ENCODE peak calls at places on chromosome 3, in six cellular contexts. F is retina, D is EL, A is AG10803, T is RKO, X is osteocyte. V is an unnamed sample.

GRCh38 chr3:53030864-53031445 is 14.9 kb downstream of the SFMBT1 start:
- DNase-seq in F (no peak), D (no peak), A (no peak), T (no peak), X (no peak), V (no peak)

GRCh38 chr3:122628567-122628966 is 51.1 kb downstream of the PARP15 start:
- DNase-seq in F (no peak), D (peak), A (no peak), T (no peak), X (no peak), V (no peak)

GRCh38 chr3:146308222-146308621 is 57.3 kb upstream of the PLSCR4 start:
- DNase-seq in F (no peak), D (peak), A (peak), T (no peak), X (no peak), V (no peak)

GRCh38 chr3:138383715-138384114 is 35.3 kb downstream of the MRAS start:
- DNase-seq in F (no peak), D (no peak), A (no peak), T (no peak), X (no peak), V (no peak)

GRCh38 chr3:62562017-62562416 is 188.7 kb upstream of the FEZF2 start:
- DNase-seq in F (no peak), D (peak), A (peak), T (peak), X (no peak), V (no peak)

GRCh38 chr3:57110797-57111196 is 50.3 kb downstream of the SPATA12 start:
- DNase-seq in F (peak), D (no peak), A (no peak), T (no peak), X (no peak), V (no peak)

GRCh38 chr3:58973796-58974195 is 76.0 kb downstream of the CFAP20DC start:
- DNase-seq in F (no peak), D (peak), A (no peak), T (no peak), X (no peak), V (no peak)

GRCh38 chr3:122273498-122273897 is 51.5 kb upstream of the CSTA start:
- DNase-seq in F (no peak), D (no peak), A (no peak), T (no peak), X (no peak), V (no peak)

GRCh38 chr3:182792901-182793662 is at the start of gene ATP11B:
- DNase-seq in F (peak), D (peak), A (peak), T (peak), X (no peak), V (no peak)

GRCh38 chr3:141795719-141796435 is 32.7 kb downstream of the GRK7 start:
- DNase-seq in F (no peak), D (no peak), A (peak), T (no peak), X (no peak), V (no peak)

GRCh38 chr3:83248454-83248853 is 1487.0 kb upstream of the GBE1 start:
- DNase-seq in F (no peak), D (no peak), A (no peak), T (no peak), X (no peak), V (no peak)

GRCh38 chr3:140717915-140718314 is 40.1 kb downstream of the TRIM42 start:
- DNase-seq in F (no peak), D (no peak), A (no peak), T (no peak), X (peak), V (no peak)

V was measured in vagina.